ENCODE peak calls at places on chromosomes 6 and 20, in six cellular contexts. C is skeletal muscle cell; G is NCI-H2029 treated with DMSO at 0.1 percent for 48 hours; X is lung microvascular endothelial cell; I is iris pigment epithelial cell; H is stimulated activated CD8-positive, alpha-beta memory T cell treated with anti-CD3 and anti-CD28 coated beads, Interleukin-2, amount 100 ng/mL, for 1 hour. J is an unnamed sample.

GRCh38 chr6:137728386-137729349 is 138.4 kb upstream of the TNFAIP3 start:
- DNase-seq in G (no peak), I (peak; percentile 93), H (no peak), X (peak; percentile 77), C (peak; percentile 89), J (peak; percentile 95)

GRCh38 chr6:43089874-43090556 is 13.9 kb downstream of the PTK7 start:
- DNase-seq in C (no peak), G (no peak), I (peak; percentile 39), H (no peak), X (no peak), J (peak; percentile 41)

GRCh38 chr20:46811328-46812084 is 83.1 kb upstream of the EYA2 start:
- DNase-seq in G (no peak), H (no peak), C (no peak), X (no peak), I (no peak), J (no peak)

GRCh38 chr6:87756858-87757257 is 54.8 kb upstream of the AKIRIN2 start:
- DNase-seq in X (peak; percentile 33), C (peak; percentile 20), G (no peak), H (no peak), I (peak; percentile 85), J (peak; percentile 92)

GRCh38 chr20:24610341-24611115 is 141.1 kb downstream of the SYNDIG1 start:
- DNase-seq in I (peak; percentile 44), C (no peak), G (no peak), H (no peak), X (no peak), J (peak; percentile 20)

GRCh38 chr6:170095273-170095976 is 195.5 kb downstream of the DLL1 start:
- DNase-seq in X (no peak), C (no peak), H (no peak), I (no peak), G (no peak), J (no peak)

GRCh38 chr6:21992178-21992967 is 304.5 kb downstream of the PRL start:
- DNase-seq in X (no peak), I (peak; percentile 93), C (peak; percentile 37), G (no peak), H (no peak), J (peak; percentile 77)

GRCh38 chr6:111011360-111012142 is 29.7 kb downstream of the RPF2 start:
- DNase-seq in I (peak; percentile 59), C (peak; percentile 14), H (no peak), X (peak; percentile 62), G (peak; percentile 67), J (peak; percentile 66)

GRCh38 chr20:57894096-57894495 is 184.3 kb upstream of the PMEPA1 start:
- DNase-seq in C (no peak), G (no peak), I (no peak), X (no peak), H (no peak), J (no peak)

GRCh38 chr6:125301435-125302391 is at the start of gene HDDC2:
- DNase-seq in X (peak; percentile 92), H (peak; percentile 12), I (peak; percentile 76), C (peak; percentile 27), G (peak; percentile 56), J (peak; percentile 90)

GRCh38 chr20:45911486-45912343 is at the start of gene PLTP:
- DNase-seq in C (no peak), H (no peak), I (peak; percentile 62), X (peak; percentile 70), G (no peak), J (peak; percentile 78)

GRCh38 chr20:25324412-25324811 is 66.2 kb downstream of the ABHD12 start:
- DNase-seq in X (no peak), C (no peak), H (no peak), I (no peak), G (no peak), J (no peak)

GRCh38 chr6:37690964-37691735 is 6.5 kb downstream of the MDGA1 start:
- DNase-seq in I (peak; percentile 24), H (no peak), G (no peak), X (no peak), C (no peak), J (peak; percentile 67)

GRCh38 chr6:3296537-3297453 is 38.0 kb downstream of the PSMG4 start:
- DNase-seq in H (no peak), X (no peak), I (peak; percentile 17), C (no peak), G (no peak), J (no peak)

GRCh38 chr6:12717356-12717755 is 789 bp downstream of the PHACTR1 start:
- DNase-seq in I (peak; percentile 4), X (peak; percentile 13), H (no peak), G (no peak), C (no peak), J (peak; percentile 42)

GRCh38 chr6:37451411-37452273 is 18.6 kb downstream of the CMTR1 start:
- DNase-seq in G (no peak), I (no peak), H (no peak), C (no peak), X (no peak), J (peak; percentile 49)

GRCh38 chr20:12152996-12153395 is 235.3 kb downstream of the BTBD3 start:
- DNase-seq in C (peak; percentile 73), G (no peak), I (peak; percentile 78), H (no peak), X (no peak), J (no peak)

GRCh38 chr6:148332088-148332487 is 10.6 kb upstream of the SASH1 start:
- DNase-seq in C (no peak), I (no peak), H (no peak), X (no peak), G (no peak), J (peak; percentile 26)

J was measured in GM23248.